ENCODE peak calls at places on chromosomes 11 and 22, in eight cellular contexts. U, C, F, I, A, Q, D and T are unnamed samples.

GRCh38 chr11:689630-690029 is 5.4 kb downstream of the DEAF1 start:
- DNase-seq in U (no peak), C (no peak), F (no peak), I (no peak), A (no peak), Q (no peak), D (no peak), T (no peak)

GRCh38 chr22:39179401-39179827 is 26.9 kb upstream of the CBX7 start:
- DNase-seq in U (no peak), C (no peak), F (no peak), I (no peak), A (no peak), Q (no peak), D (no peak), T (peak)

GRCh38 chr11:14315130-14315529 is 43.9 kb downstream of the RRAS2 start:
- DNase-seq in U (no peak), C (no peak), F (no peak), I (no peak), A (no peak), Q (no peak), D (no peak), T (no peak)

GRCh38 chr11:84887055-84887629 is 740.0 kb downstream of the DLG2 start:
- DNase-seq in U (no peak), C (no peak), F (no peak), I (no peak), A (no peak), Q (no peak), D (no peak), T (no peak)

GRCh38 chr11:115959098-115959497 is 454.9 kb upstream of the CADM1 start:
- DNase-seq in U (no peak), C (no peak), F (no peak), I (no peak), A (no peak), Q (no peak), D (no peak), T (no peak)

GRCh38 chr11:64238076-64238475 is 2.8 kb upstream of the FKBP2 start:
- DNase-seq in U (no peak), C (no peak), F (no peak), I (no peak), A (no peak), Q (no peak), D (no peak), T (no peak)

GRCh38 chr11:120546312-120547205 is 35.0 kb downstream of the GRIK4 start:
- DNase-seq in U (no peak), C (peak), F (peak), I (no peak), A (peak), Q (no peak), D (peak), T (no peak)

GRCh38 chr11:85182437-85183109 is 444.6 kb downstream of the DLG2 start:
- DNase-seq in U (peak), C (no peak), F (peak), I (peak), A (no peak), Q (no peak), D (peak), T (no peak)

GRCh38 chr11:67303132-67303988 is at the start of gene SSH3:
- DNase-seq in U (peak), C (peak), F (no peak), I (peak), A (peak), Q (no peak), D (peak), T (no peak)

GRCh38 chr11:68826726-68827125 is 15.0 kb downstream of the CPT1A start:
- DNase-seq in U (no peak), C (no peak), F (no peak), I (no peak), A (no peak), Q (no peak), D (no peak), T (no peak)

GRCh38 chr11:46381046-46381835 is at the start of gene MDK:
- DNase-seq in U (peak), C (no peak), F (no peak), I (no peak), A (no peak), Q (no peak), D (peak), T (no peak)

GRCh38 chr11:134393638-134394037 is 18.4 kb downstream of the B3GAT1 start:
- DNase-seq in U (no peak), C (no peak), F (no peak), I (peak), A (no peak), Q (no peak), D (peak), T (no peak)

GRCh38 chr11:40179541-40179940 is 1279.9 kb downstream of the LRRC4C start:
- DNase-seq in U (no peak), C (no peak), F (no peak), I (no peak), A (no peak), Q (no peak), D (no peak), T (no peak)

GRCh38 chr11:19723572-19724342 is 11.1 kb downstream of the NAV2 start:
- DNase-seq in U (no peak), C (peak), F (peak), I (no peak), A (peak), Q (peak), D (peak), T (no peak)

GRCh38 chr11:1891831-1892115 is at the start of gene PRR33:
- DNase-seq in U (peak), C (no peak), F (no peak), I (no peak), A (no peak), Q (no peak), D (no peak), T (no peak)

GRCh38 chr11:130718118-130718517 is 198.2 kb downstream of the SNX19 start:
- DNase-seq in U (no peak), C (no peak), F (peak), I (no peak), A (no peak), Q (no peak), D (no peak), T (peak)

GRCh38 chr22:30116362-30117117 is 36.3 kb downstream of the HORMAD2 start:
- DNase-seq in U (no peak), C (no peak), F (peak), I (no peak), A (peak), Q (no peak), D (peak), T (no peak)

GRCh38 chr11:14373941-14374646 is 15.1 kb upstream of the RRAS2 start:
- DNase-seq in U (no peak), C (peak), F (peak), I (no peak), A (peak), Q (no peak), D (no peak), T (no peak)

GRCh38 chr11:35166369-35167360 is 27.7 kb downstream of the CD44 start:
- DNase-seq in U (no peak), C (no peak), F (peak), I (peak), A (peak), Q (peak), D (no peak), T (peak)

GRCh38 chr11:117020873-117021564 is 77.2 kb downstream of the SIK3 start:
- DNase-seq in U (no peak), C (no peak), F (no peak), I (no peak), A (no peak), Q (no peak), D (peak), T (no peak)

GRCh38 chr22:30893434-30894370 is 74.9 kb downstream of the MORC2 start:
- DNase-seq in U (no peak), C (no peak), F (no peak), I (no peak), A (no peak), Q (no peak), D (peak), T (peak)

GRCh38 chr22:20852076-20852475 is 6.5 kb downstream of the PI4KA start:
- DNase-seq in U (no peak), C (no peak), F (no peak), I (no peak), A (no peak), Q (no peak), D (no peak), T (no peak)

GRCh38 chr11:17116121-17116520 is 38.7 kb upstream of the RPS13 start:
- DNase-seq in U (no peak), C (no peak), F (no peak), I (no peak), A (no peak), Q (no peak), D (no peak), T (no peak)

GRCh38 chr11:7020183-7020917 is at the start of the genes NLRP14 and ZNF214:
- DNase-seq in U (peak), C (peak), F (peak), I (peak), A (peak), Q (no peak), D (peak), T (peak)

GRCh38 chr22:19240813-19241592 is 50.5 kb downstream of the CLTCL1 start:
- DNase-seq in U (no peak), C (no peak), F (no peak), I (no peak), A (no peak), Q (no peak), D (no peak), T (peak)

GRCh38 chr11:112794321-112794720 is 166.9 kb upstream of the NCAM1 start:
- DNase-seq in U (no peak), C (no peak), F (no peak), I (no peak), A (no peak), Q (no peak), D (no peak), T (no peak)

GRCh38 chr22:40076702-40077645 is 82.2 kb downstream of the FAM83F start:
- DNase-seq in U (no peak), C (no peak), F (no peak), I (no peak), A (peak), Q (no peak), D (no peak), T (no peak)

GRCh38 chr11:16883179-16883578 is 131.0 kb downstream of the PLEKHA7 start:
- DNase-seq in U (no peak), C (no peak), F (no peak), I (no peak), A (no peak), Q (no peak), D (no peak), T (no peak)

GRCh38 chr11:75632962-75633361 is 35.9 kb downstream of the MAP6 start:
- DNase-seq in U (no peak), C (no peak), F (no peak), I (no peak), A (no peak), Q (no peak), D (no peak), T (no peak)

GRCh38 chr11:86888164-86888977 is 66.8 kb downstream of the FZD4 start:
- DNase-seq in U (no peak), C (no peak), F (no peak), I (no peak), A (peak), Q (no peak), D (no peak), T (no peak)

GRCh38 chr11:3087821-3088800 is 30.9 kb upstream of the CARS1 start:
- DNase-seq in U (peak), C (no peak), F (no peak), I (no peak), A (peak), Q (no peak), D (no peak), T (no peak)

GRCh38 chr11:86802601-86803051 is 2.3 kb downstream of the PRSS23 start:
- DNase-seq in U (no peak), C (no peak), F (no peak), I (peak), A (peak), Q (no peak), D (peak), T (no peak)

GRCh38 chr11:1546536-1547466 is 25.3 kb downstream of the DUSP8 start:
- DNase-seq in U (peak), C (no peak), F (no peak), I (peak), A (no peak), Q (peak), D (peak), T (no peak)

GRCh38 chr11:130478881-130479280 is 30.4 kb downstream of the ADAMTS15 start:
- DNase-seq in U (no peak), C (no peak), F (peak), I (no peak), A (no peak), Q (no peak), D (no peak), T (no peak)

GRCh38 chr11:86990520-86990919 is 35.3 kb upstream of the FZD4 start:
- DNase-seq in U (no peak), C (no peak), F (peak), I (no peak), A (peak), Q (no peak), D (peak), T (no peak)

GRCh38 chr22:31150615-31151014 is 9.4 kb upstream of the RNF185 start:
- DNase-seq in U (no peak), C (no peak), F (no peak), I (no peak), A (no peak), Q (no peak), D (no peak), T (no peak)

GRCh38 chr11:6603287-6604080 is at the start of the genes ILK and RRP8:
- DNase-seq in U (peak), C (peak), F (peak), I (peak), A (peak), Q (peak), D (peak), T (peak)

GRCh38 chr11:101010899-101011298 is 118.7 kb downstream of the PGR start:
- DNase-seq in U (no peak), C (no peak), F (peak), I (no peak), A (no peak), Q (no peak), D (no peak), T (no peak)

GRCh38 chr22:40021401-40022000 is 26.7 kb downstream of the FAM83F start:
- DNase-seq in U (no peak), C (no peak), F (no peak), I (no peak), A (no peak), Q (no peak), D (no peak), T (no peak)

DNA sequence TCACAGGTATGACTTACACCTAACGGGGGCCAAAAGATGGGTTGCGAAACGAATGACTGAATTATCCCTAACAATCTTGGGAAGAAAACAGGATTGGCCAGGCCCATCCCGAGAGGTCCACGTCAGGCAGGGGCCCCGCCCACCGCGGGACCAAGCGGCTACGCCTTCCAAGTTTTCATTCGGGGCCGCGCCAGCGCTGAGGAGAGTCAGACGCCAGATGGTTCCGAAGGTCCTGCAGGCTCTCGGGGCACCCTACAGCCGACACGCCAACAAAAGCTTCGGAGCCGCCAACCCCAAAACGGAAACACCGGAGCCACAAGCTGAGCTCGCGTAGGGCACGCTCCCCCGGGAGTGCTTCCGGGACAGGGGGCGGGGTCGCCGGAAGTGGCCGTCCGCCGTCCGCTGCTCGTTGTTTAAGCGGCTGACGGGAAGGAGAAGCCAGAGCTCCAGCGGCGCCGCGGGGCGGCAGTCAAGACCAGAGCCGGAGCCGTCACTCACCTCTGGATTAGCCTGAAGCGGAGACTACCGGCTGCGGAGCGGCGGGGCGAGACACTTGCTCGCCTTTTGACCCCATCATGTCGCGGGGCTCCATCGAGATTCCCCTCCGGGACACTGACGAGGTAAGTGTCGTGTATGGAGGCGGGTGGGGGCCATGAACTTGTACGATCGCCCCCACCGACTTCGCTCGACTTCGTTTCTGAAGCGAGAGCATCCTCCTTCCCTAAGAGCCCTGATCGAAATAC is at the start of gene CTR9:
- DNase-seq in U (peak), C (peak), F (peak), I (peak), A (peak), Q (peak), D (peak), T (peak)
- TF ChIP-seq CTCF in U (peak), C (peak), F (peak), I (peak), A (peak), Q (no peak), D (peak), T (peak)

GRCh38 chr11:9384535-9385287 is at the start of gene IPO7:
- DNase-seq in U (peak), C (peak), F (peak), I (peak), A (peak), Q (peak), D (peak), T (peak)
- TF ChIP-seq CTCF in U (peak), C (peak), F (peak), I (peak), A (peak), Q (no peak), D (peak), T (peak)

GRCh38 chr11:23556163-23556750 is 696.0 kb upstream of the CCDC179 start:
- DNase-seq in U (no peak), C (no peak), F (no peak), I (no peak), A (no peak), Q (no peak), D (no peak), T (no peak)

GRCh38 chr11:23555085-23555484 is 694.8 kb upstream of the CCDC179 start:
- DNase-seq in U (no peak), C (no peak), F (peak), I (no peak), A (peak), Q (no peak), D (no peak), T (no peak)

DNA sequence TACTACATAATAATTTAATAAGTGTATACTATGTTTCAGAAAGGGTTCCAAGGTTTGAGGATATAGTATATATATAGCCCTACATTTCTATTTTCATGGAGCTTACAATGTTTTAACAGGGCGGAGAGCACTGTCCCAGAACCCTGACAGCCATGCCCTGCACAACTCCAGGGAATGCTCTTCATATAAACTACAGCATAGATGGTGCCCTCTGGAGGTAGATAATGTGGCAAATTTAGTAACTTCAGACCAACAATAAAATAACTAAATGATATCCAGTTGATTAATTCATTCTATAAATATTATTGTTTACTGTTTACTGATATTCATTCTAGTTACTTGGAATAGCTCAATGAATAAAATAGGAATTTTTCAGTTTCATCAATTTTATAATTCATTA is 693.7 kb upstream of the CCDC179 start:
- DNase-seq in U (no peak), C (no peak), F (no peak), I (no peak), A (no peak), Q (no peak), D (no peak), T (no peak)
- TF ChIP-seq CTCF in U (no peak), C (no peak), F (peak), I (no peak), A (peak), Q (no peak), D (peak), T (no peak)

GRCh38 chr11:111762981-111763643 is 3.1 kb downstream of the PPP2R1B start:
- DNase-seq in U (no peak), C (no peak), F (no peak), I (no peak), A (no peak), Q (no peak), D (no peak), T (no peak)
- TF ChIP-seq CTCF in U (no peak), C (no peak), F (peak), I (no peak), A (no peak), Q (no peak), D (no peak), T (peak)